ENCODE peak calls at places on chromosomes 13 and 19, in nine cellular contexts. E is left ventricle myocardium inferior; Z is breast epithelium; G is HEK293T; D is GM12891; V is CD8-positive, alpha-beta memory T cell; U is adrenal gland; W is erythroblast; K is nephron progenitor cell. X is an unnamed sample.

GRCh38 chr13:101127741-101128353 is 288.5 kb downstream of the NALCN start:
- DNase-seq in E (no peak), Z (no peak), G (peak; percentile 23), D (peak; percentile 1), V (no peak), U (no peak), W (peak; percentile 11), K (peak; percentile 30), X (no peak)

GRCh38 chr19:38617283-38617763 is 430 bp downstream of the MAP4K1 start:
- DNase-seq in E (no peak), Z (no peak), G (no peak), D (no peak), V (no peak), U (no peak), W (no peak), K (no peak), X (no peak)

GRCh38 chr19:44764975-44765948 is 12.4 kb upstream of the CBLC start:
- DNase-seq in E (no peak), Z (no peak), G (no peak), D (no peak), V (no peak), U (no peak), W (no peak), K (no peak), X (no peak)

GRCh38 chr13:35157143-35157755 is 215.2 kb downstream of the NBEA start:
- DNase-seq in E (no peak), Z (no peak), G (peak; percentile 43), D (no peak), V (no peak), U (peak; percentile 26), W (peak; percentile 19), K (peak; percentile 26), X (no peak)

GRCh38 chr13:46165485-46166220 is 16.3 kb downstream of the LCP1 start:
- DNase-seq in E (no peak), Z (no peak), G (no peak), D (no peak), V (no peak), U (no peak), W (no peak), K (no peak), X (no peak)

GRCh38 chr19:34256835-34257558 is 2.6 kb downstream of the GARRE1 start:
- DNase-seq in E (no peak), Z (no peak), G (no peak), D (no peak), V (no peak), U (no peak), W (no peak), K (no peak), X (no peak)

GRCh38 chr13:43269037-43269476 is 245.7 kb downstream of the DNAJC15 start:
- DNase-seq in E (no peak), Z (no peak), G (no peak), D (no peak), V (no peak), U (no peak), W (no peak), K (peak; percentile 20), X (no peak)

GRCh38 chr13:43464578-43465264 is 322.1 kb downstream of the ENOX1 start:
- DNase-seq in E (no peak), Z (no peak), G (no peak), D (no peak), V (no peak), U (no peak), W (no peak), K (no peak), X (no peak)

GRCh38 chr13:34300559-34300958 is 482.6 kb downstream of the RFC3 start:
- DNase-seq in E (no peak), Z (no peak), G (no peak), D (no peak), V (no peak), U (no peak), W (no peak), K (no peak), X (no peak)